ENCODE peak calls at places on chromosomes 2 and 18, in four cellular contexts. L, A, H and I are unnamed samples.

GRCh38 chr2:17476060-17476459 is 42.2 kb downstream of the RAD51AP2 start:
- DNase-seq in L (no peak), A (no peak), H (no peak), I (no peak)

GRCh38 chr2:158734442-158734841 is 60.7 kb upstream of the DAPL1 start:
- DNase-seq in L (no peak), A (no peak), H (no peak), I (no peak)

GRCh38 chr2:74740395-74741075 is 86.5 kb downstream of the SEMA4F start:
- DNase-seq in L (peak), A (no peak), H (peak), I (no peak)

GRCh38 chr18:60684843-60685513 is 312.4 kb upstream of the MC4R start:
- DNase-seq in L (peak), A (no peak), H (no peak), I (no peak)

GRCh38 chr2:231410293-231411004 is 14.9 kb downstream of the B3GNT7 start:
- DNase-seq in L (no peak), A (no peak), H (no peak), I (no peak)

GRCh38 chr2:128605421-128605820 is 286.8 kb upstream of the HS6ST1 start:
- DNase-seq in L (no peak), A (no peak), H (no peak), I (no peak)

GRCh38 chr2:172249336-172249735 is 146.6 kb upstream of the DLX2 start:
- DNase-seq in L (no peak), A (no peak), H (no peak), I (no peak)

GRCh38 chr2:229543176-229543873 is 171.0 kb downstream of the DNER start:
- DNase-seq in L (no peak), A (no peak), H (no peak), I (no peak)

GRCh38 chr2:182866095-182866460 is 359 bp downstream of the FRZB start:
- DNase-seq in L (peak), A (no peak), H (peak), I (no peak)